ENCODE peak calls at places on chromosomes 6 and 20, in nine cellular contexts. N, L, B, H, F, W, X, P and R are unnamed samples.

GRCh38 chr20:8808180-8808535 is 260.7 kb upstream of the PLCB4 start:
- DNase-seq in N (no peak), L (no peak), B (no peak), H (no peak), F (no peak), W (no peak), X (no peak), P (no peak), R (no peak)

GRCh38 chr20:36585410-36586125 is 12.2 kb downstream of the TGIF2 start:
- DNase-seq in N (no peak), L (peak; percentile 66), B (peak; percentile 63), H (no peak), F (peak; percentile 88), W (no peak), X (no peak), P (peak; percentile 12), R (peak; percentile 80)

GRCh38 chr6:43843669-43844171 is 73.7 kb downstream of the VEGFA start:
- DNase-seq in N (no peak), L (no peak), B (no peak), H (no peak), F (no peak), W (no peak), X (no peak), P (no peak), R (no peak)

GRCh38 chr20:25683050-25683449 is 13.6 kb downstream of the ZNF337 start:
- DNase-seq in N (no peak), L (no peak), B (no peak), H (no peak), F (no peak), W (no peak), X (no peak), P (no peak), R (no peak)

GRCh38 chr20:48153523-48153922 is 368.2 kb upstream of the SULF2 start:
- DNase-seq in N (no peak), L (no peak), B (no peak), H (no peak), F (peak; percentile 19), W (no peak), X (no peak), P (peak; percentile 35), R (no peak)

GRCh38 chr6:124984668-124985338 is 22.6 kb downstream of the RNF217 start:
- DNase-seq in N (no peak), L (peak; percentile 60), B (no peak), H (no peak), F (peak; percentile 67), W (no peak), X (no peak), P (no peak), R (peak; percentile 38)

GRCh38 chr20:3786126-3786484 is 435 bp downstream of the CENPB start:
- DNase-seq in N (peak; percentile 91), L (peak; percentile 58), B (peak; percentile 53), H (no peak), F (peak; percentile 55), W (no peak), X (peak; percentile 47), P (peak; percentile 60), R (peak; percentile 38)

GRCh38 chr6:168206186-168206585 is 113.4 kb downstream of the DACT2 start:
- DNase-seq in N (no peak), L (peak; percentile 44), B (no peak), H (no peak), F (no peak), W (no peak), X (no peak), P (no peak), R (no peak)

GRCh38 chr6:163751032-163751525 is 336.6 kb downstream of the QKI start:
- DNase-seq in N (no peak), L (no peak), B (no peak), H (no peak), F (no peak), W (no peak), X (no peak), P (peak; percentile 43), R (no peak)

GRCh38 chr20:63380346-63380870 is 19.3 kb upstream of the CHRNA4 start:
- DNase-seq in N (no peak), L (no peak), B (no peak), H (no peak), F (no peak), W (no peak), X (no peak), P (no peak), R (no peak)

GRCh38 chr20:63378115-63378429 is 16.9 kb upstream of the CHRNA4 start:
- DNase-seq in N (no peak), L (no peak), B (no peak), H (no peak), F (no peak), W (no peak), X (no peak), P (no peak), R (no peak)

GRCh38 chr20:63379296-63379695 is 18.1 kb upstream of the CHRNA4 start:
- DNase-seq in N (no peak), L (no peak), B (no peak), H (no peak), F (no peak), W (no peak), X (no peak), P (no peak), R (no peak)

GRCh38 chr20:63377256-63378114 is 16.3 kb upstream of the CHRNA4 start:
- DNase-seq in N (no peak), L (no peak), B (peak; percentile 66), H (no peak), F (no peak), W (peak; percentile 77), X (no peak), P (no peak), R (no peak)

DNA sequence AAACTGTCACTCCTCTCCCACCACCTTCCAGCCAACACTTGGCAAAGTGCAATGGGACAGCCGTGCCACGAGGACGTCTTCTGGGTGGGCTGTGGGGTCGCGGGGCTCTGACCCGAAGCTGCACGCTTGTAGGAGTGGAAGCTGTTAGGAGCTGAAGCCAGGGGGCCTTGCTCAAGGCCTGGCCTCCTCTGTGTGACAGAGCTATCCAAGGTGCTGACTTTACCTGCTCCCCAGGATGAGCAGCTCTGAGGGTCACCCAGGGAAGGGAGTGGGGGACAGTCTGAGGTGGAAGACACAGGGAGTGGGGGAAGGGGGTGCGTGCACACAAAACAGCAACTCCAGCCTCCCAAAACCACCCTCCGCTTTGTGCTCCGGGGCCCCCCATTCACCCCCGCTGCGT is 17.5 kb upstream of the CHRNA4 start:
- DNase-seq in N (no peak), L (no peak), B (peak; percentile 44), H (no peak), F (no peak), W (no peak), X (no peak), P (no peak), R (no peak)
- TF ChIP-seq CTCF in N (no peak), L (no peak), B (no peak), H (no peak), F (no peak), W (no peak), X (no peak), P (no peak), R (no peak)

GRCh38 chr6:122484760-122485159 is 13.2 kb upstream of the SERINC1 start:
- DNase-seq in N (no peak), L (no peak), B (no peak), H (no peak), F (no peak), W (no peak), X (peak; percentile 19), P (peak; percentile 17), R (no peak)
- TF ChIP-seq CTCF in N (no peak), L (no peak), B (no peak), H (no peak), F (no peak), W (no peak), X (peak; percentile 12), P (no peak), R (no peak)

DNA sequence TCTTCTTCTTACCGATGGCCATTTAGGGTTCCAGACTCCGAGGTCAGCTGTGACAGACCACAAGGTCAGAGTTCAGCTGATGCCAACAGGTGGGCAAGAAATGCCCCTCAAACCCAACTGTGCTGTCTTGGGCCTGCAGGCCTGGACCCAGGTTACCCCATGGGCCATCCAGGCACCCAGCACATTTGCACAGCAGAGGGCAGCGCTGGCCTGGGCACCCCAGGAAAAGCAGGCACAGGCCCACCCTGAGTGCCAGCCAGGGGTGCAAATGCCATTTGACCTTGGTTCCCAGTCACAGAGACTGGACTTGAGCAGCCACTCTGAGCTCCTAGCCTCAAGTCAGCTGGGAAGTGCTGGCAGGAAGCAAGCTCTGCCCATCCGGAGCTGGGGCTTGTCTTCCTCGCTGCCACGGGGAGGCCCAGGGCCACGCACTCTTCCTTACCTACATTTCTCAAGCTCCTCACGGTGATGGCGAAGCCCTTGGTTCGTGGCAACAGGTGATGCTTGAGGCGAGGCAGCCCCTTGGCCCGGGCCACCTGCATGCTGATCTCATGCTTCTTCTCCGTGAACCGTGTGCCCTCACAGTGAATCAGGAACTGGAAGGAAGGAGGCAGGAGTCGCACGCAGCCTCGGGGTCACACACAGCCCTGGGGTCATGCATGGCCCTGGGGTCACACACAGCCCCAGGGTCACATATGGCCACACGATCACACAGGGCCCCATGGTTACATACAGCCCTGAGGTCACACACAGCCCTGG is 120.8 kb downstream of the AGPAT4 start:
- DNase-seq in N (no peak), L (no peak), B (no peak), H (no peak), F (no peak), W (no peak), X (peak; percentile 44), P (peak; percentile 59), R (peak; percentile 23)
- TF ChIP-seq CTCF in N (no peak), L (peak; percentile 63), B (no peak), H (peak; percentile 56), F (peak; percentile 70), W (peak; percentile 33), X (peak; percentile 33), P (peak; percentile 30), R (peak; percentile 50)

GRCh38 chr6:130794010-130794675 is 33.1 kb upstream of the SMLR1 start:
- DNase-seq in N (no peak), L (no peak), B (no peak), H (no peak), F (no peak), W (no peak), X (no peak), P (no peak), R (no peak)

GRCh38 chr6:130794686-130795085 is 32.5 kb upstream of the SMLR1 start:
- DNase-seq in N (no peak), L (peak; percentile 33), B (no peak), H (no peak), F (no peak), W (no peak), X (no peak), P (no peak), R (no peak)

GRCh38 chr6:130796313-130796905 is 30.8 kb upstream of the SMLR1 start:
- DNase-seq in N (no peak), L (peak; percentile 91), B (no peak), H (no peak), F (peak; percentile 69), W (no peak), X (no peak), P (no peak), R (peak; percentile 88)
- TF ChIP-seq CTCF in N (no peak), L (no peak), B (no peak), H (no peak), F (no peak), W (no peak), X (no peak), P (no peak), R (no peak)

DNA sequence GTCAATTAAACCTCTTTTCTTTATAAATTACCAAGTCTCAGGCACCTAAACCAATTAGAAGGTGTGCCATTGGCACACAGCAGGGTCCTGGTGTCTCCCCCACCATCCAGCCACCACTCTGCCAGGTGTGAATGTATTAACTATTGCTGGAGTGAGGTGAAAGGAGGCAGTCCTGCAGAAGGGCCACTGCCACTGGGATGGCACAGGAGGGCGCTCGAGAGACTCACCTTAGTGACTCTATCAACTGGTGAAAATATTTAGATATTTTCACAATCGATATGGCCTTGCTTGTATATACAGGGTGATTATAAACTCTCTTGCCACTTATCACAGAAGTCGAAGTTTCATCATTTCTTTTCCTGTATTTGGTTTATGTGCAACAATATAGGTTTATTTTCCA is 145.6 kb upstream of the ESR1 start:
- DNase-seq in N (no peak), L (no peak), B (peak; percentile 69), H (no peak), F (peak; percentile 10), W (no peak), X (no peak), P (no peak), R (peak; percentile 20)
- TF ChIP-seq CTCF in N (no peak), L (no peak), B (peak; percentile 63), H (peak; percentile 12), F (peak; percentile 52), W (peak; percentile 18), X (no peak), P (peak; percentile 16), R (no peak)